ENCODE peak calls at places on chromosomes 1 and 21, in eight cellular contexts. One of them, this sample, is unnamed.

GRCh38 chr1:32539584-32540571 is 651 bp downstream of the ZBTB8A start:
- DNase-seq in sigmoid colon: peak
- DNase-seq in A549: peak
- DNase-seq in GM12892: peak
- DNase-seq in K562: peak
- DNase-seq in stomach: peak
- DNase-seq in ovary: peak
- DNase-seq in breast epithelium: no peak
- DNase-seq in this sample: peak

GRCh38 chr1:111219466-111220286 is 7.8 kb upstream of the CHI3L2 start:
- DNase-seq in sigmoid colon: no peak
- DNase-seq in A549: no peak
- DNase-seq in GM12892: no peak
- DNase-seq in K562: no peak
- DNase-seq in stomach: no peak
- DNase-seq in ovary: no peak
- DNase-seq in breast epithelium: no peak
- DNase-seq in this sample: no peak

GRCh38 chr1:223556414-223557124 is 108.9 kb downstream of the CAPN8 start:
- DNase-seq in sigmoid colon: no peak
- DNase-seq in A549: peak
- DNase-seq in GM12892: peak
- DNase-seq in K562: peak
- DNase-seq in stomach: peak
- DNase-seq in ovary: no peak
- DNase-seq in breast epithelium: no peak
- DNase-seq in this sample: peak

GRCh38 chr1:219990782-219991510 is 55.4 kb downstream of the EPRS1 start:
- DNase-seq in sigmoid colon: no peak
- DNase-seq in A549: peak
- DNase-seq in GM12892: no peak
- DNase-seq in K562: no peak
- DNase-seq in stomach: no peak
- DNase-seq in ovary: no peak
- DNase-seq in breast epithelium: no peak
- DNase-seq in this sample: no peak

GRCh38 chr1:248853668-248854375 is 5.1 kb downstream of the ZNF692 start:
- DNase-seq in sigmoid colon: no peak
- DNase-seq in A549: no peak
- DNase-seq in GM12892: no peak
- DNase-seq in K562: no peak
- DNase-seq in stomach: no peak
- DNase-seq in ovary: no peak
- DNase-seq in breast epithelium: no peak
- DNase-seq in this sample: no peak

GRCh38 chr1:15344380-15344779 is 65.3 kb upstream of the EFHD2 start:
- DNase-seq in sigmoid colon: no peak
- DNase-seq in A549: no peak
- DNase-seq in GM12892: no peak
- DNase-seq in K562: no peak
- DNase-seq in stomach: no peak
- DNase-seq in ovary: no peak
- DNase-seq in breast epithelium: no peak
- DNase-seq in this sample: no peak

GRCh38 chr1:160405331-160405877 is 5.0 kb downstream of the VANGL2 start:
- DNase-seq in sigmoid colon: no peak
- DNase-seq in A549: no peak
- DNase-seq in GM12892: no peak
- DNase-seq in K562: no peak
- DNase-seq in stomach: no peak
- DNase-seq in ovary: no peak
- DNase-seq in breast epithelium: no peak
- DNase-seq in this sample: no peak

GRCh38 chr1:243798726-243799125 is 51.3 kb downstream of the AKT3 start:
- DNase-seq in sigmoid colon: no peak
- DNase-seq in A549: peak
- DNase-seq in GM12892: no peak
- DNase-seq in K562: no peak
- DNase-seq in stomach: no peak
- DNase-seq in ovary: no peak
- DNase-seq in breast epithelium: no peak
- DNase-seq in this sample: peak

GRCh38 chr1:168671782-168672181 is 57.2 kb downstream of the DPT start:
- DNase-seq in sigmoid colon: no peak
- DNase-seq in A549: no peak
- DNase-seq in GM12892: no peak
- DNase-seq in K562: no peak
- DNase-seq in stomach: no peak
- DNase-seq in ovary: no peak
- DNase-seq in breast epithelium: no peak
- DNase-seq in this sample: no peak

GRCh38 chr1:147892731-147893214 is 9.8 kb upstream of the GJA8 start:
- DNase-seq in sigmoid colon: no peak
- DNase-seq in A549: peak
- DNase-seq in GM12892: no peak
- DNase-seq in K562: peak
- DNase-seq in stomach: no peak
- DNase-seq in ovary: no peak
- DNase-seq in breast epithelium: no peak
- DNase-seq in this sample: peak

GRCh38 chr1:62882161-62882560 is 98.2 kb downstream of the ATG4C start:
- DNase-seq in sigmoid colon: no peak
- DNase-seq in A549: no peak
- DNase-seq in GM12892: no peak
- DNase-seq in K562: no peak
- DNase-seq in stomach: no peak
- DNase-seq in ovary: no peak
- DNase-seq in breast epithelium: no peak
- DNase-seq in this sample: no peak

GRCh38 chr21:44071359-44072104 is 35.7 kb upstream of the PWP2 start:
- DNase-seq in sigmoid colon: no peak
- DNase-seq in A549: no peak
- DNase-seq in GM12892: no peak
- DNase-seq in K562: no peak
- DNase-seq in stomach: no peak
- DNase-seq in ovary: no peak
- DNase-seq in breast epithelium: no peak
- DNase-seq in this sample: no peak

GRCh38 chr21:18147678-18148077 is 97.0 kb upstream of the CHODL start:
- DNase-seq in sigmoid colon: no peak
- DNase-seq in A549: no peak
- DNase-seq in GM12892: no peak
- DNase-seq in K562: no peak
- DNase-seq in stomach: no peak
- DNase-seq in ovary: no peak
- DNase-seq in breast epithelium: no peak
- DNase-seq in this sample: no peak

GRCh38 chr21:24204641-24205040 is 1402.6 kb downstream of the MRPL39 start:
- DNase-seq in sigmoid colon: no peak
- DNase-seq in A549: no peak
- DNase-seq in GM12892: no peak
- DNase-seq in K562: no peak
- DNase-seq in stomach: no peak
- DNase-seq in ovary: no peak
- DNase-seq in breast epithelium: no peak
- DNase-seq in this sample: no peak

GRCh38 chr1:108877858-108878257 is 1.1 kb downstream of the GPSM2 start:
- DNase-seq in sigmoid colon: no peak
- DNase-seq in A549: no peak
- DNase-seq in GM12892: no peak
- DNase-seq in K562: no peak
- DNase-seq in stomach: no peak
- DNase-seq in ovary: no peak
- DNase-seq in breast epithelium: no peak
- DNase-seq in this sample: no peak

GRCh38 chr1:13517193-13517812 is 3.5 kb upstream of the LRRC38 start:
- DNase-seq in sigmoid colon: no peak
- DNase-seq in A549: peak
- DNase-seq in GM12892: no peak
- DNase-seq in K562: peak
- DNase-seq in stomach: no peak
- DNase-seq in ovary: no peak
- DNase-seq in breast epithelium: no peak
- DNase-seq in this sample: no peak

GRCh38 chr1:2555634-2556276 is 416 bp upstream of the TNFRSF14 start:
- DNase-seq in sigmoid colon: peak
- DNase-seq in A549: no peak
- DNase-seq in GM12892: peak
- DNase-seq in K562: no peak
- DNase-seq in stomach: peak
- DNase-seq in ovary: peak
- DNase-seq in breast epithelium: peak
- DNase-seq in this sample: no peak

DNA sequence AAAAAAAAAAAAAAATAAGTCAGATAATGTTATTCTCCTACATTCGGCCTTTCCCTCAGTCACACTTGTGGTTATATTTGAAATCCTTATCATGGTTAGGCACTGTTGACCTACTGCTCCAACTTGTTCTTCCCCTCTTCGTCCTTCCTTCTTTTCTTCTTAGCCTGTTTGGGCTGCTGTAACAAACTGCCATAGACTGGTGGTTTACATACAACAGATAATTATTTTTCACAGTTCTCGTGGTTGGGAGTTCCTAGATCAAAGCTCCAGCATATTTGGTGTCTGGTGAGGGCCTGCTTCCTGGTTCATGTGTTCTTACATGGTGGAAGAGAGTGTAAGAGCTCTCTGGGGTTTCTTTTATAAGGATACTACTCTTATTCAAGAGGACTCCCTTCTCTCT is 73.4 kb downstream of the RABGAP1L start:
- DNase-seq in sigmoid colon: no peak
- DNase-seq in A549: no peak
- DNase-seq in GM12892: no peak
- DNase-seq in K562: no peak
- DNase-seq in stomach: no peak
- DNase-seq in ovary: no peak
- DNase-seq in breast epithelium: no peak
- DNase-seq in this sample: no peak
- TF ChIP-seq POLR2A in sigmoid colon: no peak
- TF ChIP-seq POLR2A in A549: no peak
- TF ChIP-seq POLR2A in GM12892: no peak
- TF ChIP-seq POLR2A in K562: no peak
- TF ChIP-seq POLR2A in stomach: no peak
- TF ChIP-seq POLR2A in ovary: no peak
- TF ChIP-seq POLR2A in breast epithelium: no peak
- TF ChIP-seq POLR2A in this sample: no peak

GRCh38 chr1:67052741-67053534 is 1.0 kb downstream of the SLC35D1 start:
- DNase-seq in sigmoid colon: peak
- DNase-seq in A549: peak
- DNase-seq in GM12892: peak
- DNase-seq in K562: no peak
- DNase-seq in stomach: peak
- DNase-seq in ovary: peak
- DNase-seq in breast epithelium: peak
- DNase-seq in this sample: peak

GRCh38 chr1:67058242-67058641 is 4.3 kb upstream of the SLC35D1 start:
- DNase-seq in sigmoid colon: no peak
- DNase-seq in A549: no peak
- DNase-seq in GM12892: no peak
- DNase-seq in K562: no peak
- DNase-seq in stomach: no peak
- DNase-seq in ovary: no peak
- DNase-seq in breast epithelium: no peak
- DNase-seq in this sample: no peak

GRCh38 chr1:67058761-67059160 is 4.8 kb upstream of the SLC35D1 start:
- DNase-seq in sigmoid colon: no peak
- DNase-seq in A549: no peak
- DNase-seq in GM12892: no peak
- DNase-seq in K562: no peak
- DNase-seq in stomach: no peak
- DNase-seq in ovary: no peak
- DNase-seq in breast epithelium: no peak
- DNase-seq in this sample: no peak

GRCh38 chr1:67053785-67054759 is at the start of gene SLC35D1:
- DNase-seq in sigmoid colon: peak
- DNase-seq in A549: peak
- DNase-seq in GM12892: peak
- DNase-seq in K562: peak
- DNase-seq in stomach: peak
- DNase-seq in ovary: peak
- DNase-seq in breast epithelium: peak
- DNase-seq in this sample: peak

GRCh38 chr1:67053535-67053784 is 488 bp downstream of the SLC35D1 start:
- DNase-seq in sigmoid colon: peak
- DNase-seq in A549: no peak
- DNase-seq in GM12892: no peak
- DNase-seq in K562: peak
- DNase-seq in stomach: peak
- DNase-seq in ovary: peak
- DNase-seq in breast epithelium: peak
- DNase-seq in this sample: peak
- TF ChIP-seq POLR2A in sigmoid colon: no peak
- TF ChIP-seq POLR2A in A549: no peak
- TF ChIP-seq POLR2A in GM12892: no peak
- TF ChIP-seq POLR2A in K562: no peak
- TF ChIP-seq POLR2A in stomach: no peak
- TF ChIP-seq POLR2A in ovary: no peak
- TF ChIP-seq POLR2A in breast epithelium: no peak
- TF ChIP-seq POLR2A in this sample: no peak

DNA sequence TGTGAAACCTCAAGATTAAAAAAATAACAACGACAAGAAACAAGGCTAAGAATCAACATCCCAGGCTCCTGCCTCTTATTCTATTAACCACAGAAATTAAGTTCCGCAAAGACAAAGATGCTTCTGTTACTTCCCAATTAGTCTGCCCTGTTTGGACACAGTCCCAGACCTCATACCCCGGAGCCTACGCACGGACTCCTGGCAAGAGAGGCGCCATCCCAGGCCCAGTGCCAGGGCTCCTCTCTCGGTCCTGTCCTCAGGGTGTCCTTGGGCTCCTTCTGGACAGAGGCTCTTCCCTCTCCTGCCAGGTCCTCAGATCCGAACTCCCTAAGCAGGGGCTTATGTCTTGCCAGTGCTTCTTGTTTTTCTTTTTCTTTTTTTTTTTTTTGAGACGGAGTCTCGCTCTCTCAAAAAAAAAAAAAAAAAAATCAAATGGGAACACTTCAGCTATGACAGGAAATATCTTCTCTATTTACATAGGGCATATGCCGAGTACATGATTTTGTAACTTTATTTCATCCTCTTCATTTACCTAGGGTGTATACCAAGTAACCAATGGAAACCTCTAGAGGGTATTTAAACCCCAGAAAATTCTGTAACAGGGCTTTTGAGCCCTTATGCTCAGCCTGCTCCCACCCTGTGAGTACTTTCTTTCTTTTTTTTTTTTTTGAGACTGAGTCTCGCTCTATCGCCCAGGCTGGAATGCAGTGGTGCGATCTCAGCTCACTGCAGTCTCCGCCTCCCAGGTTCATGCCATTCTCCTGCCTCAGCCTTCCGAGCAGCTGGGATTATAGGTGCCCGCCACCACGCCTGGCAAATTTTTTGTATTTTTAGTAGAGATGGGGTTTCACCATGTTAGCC is 11.7 kb upstream of the ENO1 start:
- DNase-seq in sigmoid colon: peak
- DNase-seq in A549: peak
- DNase-seq in GM12892: no peak
- DNase-seq in K562: no peak
- DNase-seq in stomach: peak
- DNase-seq in ovary: peak
- DNase-seq in breast epithelium: peak
- DNase-seq in this sample: peak
- TF ChIP-seq POLR2A in sigmoid colon: no peak
- TF ChIP-seq POLR2A in A549: no peak
- TF ChIP-seq POLR2A in GM12892: no peak
- TF ChIP-seq POLR2A in K562: no peak
- TF ChIP-seq POLR2A in stomach: no peak
- TF ChIP-seq POLR2A in ovary: no peak
- TF ChIP-seq POLR2A in breast epithelium: no peak
- TF ChIP-seq POLR2A in this sample: no peak

GRCh38 chr1:38087676-38088075 is 41.1 kb upstream of the POU3F1 start:
- DNase-seq in sigmoid colon: no peak
- DNase-seq in A549: no peak
- DNase-seq in GM12892: no peak
- DNase-seq in K562: no peak
- DNase-seq in stomach: no peak
- DNase-seq in ovary: no peak
- DNase-seq in breast epithelium: no peak
- DNase-seq in this sample: no peak
- TF ChIP-seq POLR2A in sigmoid colon: no peak
- TF ChIP-seq POLR2A in A549: no peak
- TF ChIP-seq POLR2A in GM12892: no peak
- TF ChIP-seq POLR2A in K562: no peak
- TF ChIP-seq POLR2A in stomach: no peak
- TF ChIP-seq POLR2A in ovary: no peak
- TF ChIP-seq POLR2A in breast epithelium: no peak
- TF ChIP-seq POLR2A in this sample: no peak